ENCODE peak calls at places on chromosomes 16 and 17, in five cellular contexts. V is activated T-cell treated with anti-CD3 and anti-CD28 coated beads, Interleukin-2, amount 50 U/mL, for 4 hours; F is left colon; Z is activated CD8-positive, alpha-beta T cell treated with anti-CD3 and anti-CD28 coated beads for 36 hours; R is lower lobe of right lung. A is an unnamed sample.
A peak's percentile ranks its signal among the peaks of the same experiment; 100 is the strongest.

GRCh38 chr17:61786088-61786487 is 77.2 kb downstream of the BRIP1 start:
- ATAC-seq in V (no peak), F (no peak), Z (no peak), R (no peak), A (no peak)

GRCh38 chr17:80356231-80356856 is 58.6 kb upstream of the ENDOV start:
- ATAC-seq in V (no peak), F (no peak), Z (no peak), R (peak; percentile 10), A (no peak)

GRCh38 chr16:50371936-50372595 is 3.3 kb upstream of the BRD7 start:
- ATAC-seq in V (no peak), F (no peak), Z (no peak), R (no peak), A (no peak)

GRCh38 chr16:28112908-28113307 is 49.4 kb upstream of the GSG1L start:
- ATAC-seq in V (peak; percentile 70), F (no peak), Z (peak; percentile 75), R (no peak), A (no peak)

GRCh38 chr16:66251406-66252160 is 114.9 kb upstream of the CDH5 start:
- ATAC-seq in V (no peak), F (no peak), Z (no peak), R (no peak), A (no peak)

GRCh38 chr16:57930533-57930932 is 40.4 kb downstream of the CNGB1 start:
- ATAC-seq in V (no peak), F (no peak), Z (no peak), R (no peak), A (no peak)

GRCh38 chr17:8151641-8152111 is 528 bp downstream of the PER1 start:
- ATAC-seq in V (no peak), F (no peak), Z (no peak), R (peak; percentile 1), A (no peak)

GRCh38 chr16:67244387-67245188 is 2.7 kb downstream of the FHOD1 start:
- ATAC-seq in V (peak; percentile 69), F (no peak), Z (peak; percentile 64), R (peak; percentile 15), A (peak; percentile 84)

GRCh38 chr17:37098910-37099664 is 150.3 kb downstream of the AATF start:
- ATAC-seq in V (no peak), F (peak; percentile 87), Z (no peak), R (no peak), A (no peak)

GRCh38 chr16:8550728-8551387 is 39.5 kb downstream of the TMEM114 start:
- ATAC-seq in V (no peak), F (peak; percentile 33), Z (no peak), R (no peak), A (no peak)

GRCh38 chr17:41067281-41067680 is 1.6 kb upstream of the KRTAP2-4 start:
- ATAC-seq in V (no peak), F (no peak), Z (no peak), R (no peak), A (no peak)

GRCh38 chr16:78684040-78684611 is 584.7 kb downstream of the WWOX start:
- ATAC-seq in V (no peak), F (no peak), Z (no peak), R (peak; percentile 64), A (no peak)

GRCh38 chr16:5205394-5206040 is 107.9 kb upstream of the EEF2KMT start:
- ATAC-seq in V (no peak), F (no peak), Z (no peak), R (no peak), A (no peak)

GRCh38 chr16:64012166-64012565 is 1109.7 kb downstream of the CDH11 start:
- ATAC-seq in V (no peak), F (no peak), Z (no peak), R (no peak), A (no peak)

GRCh38 chr17:45867171-45867570 is 22.5 kb downstream of the SPPL2C start:
- ATAC-seq in V (no peak), F (no peak), Z (no peak), R (no peak), A (no peak)

GRCh38 chr17:17723354-17724261 is 42.4 kb downstream of the RAI1 start:
- ATAC-seq in V (peak; percentile 75), F (no peak), Z (peak; percentile 69), R (peak; percentile 4), A (no peak)

GRCh38 chr17:31573861-31574260 is 182.4 kb downstream of the RAB11FIP4 start:
- ATAC-seq in V (no peak), F (no peak), Z (no peak), R (no peak), A (no peak)

GRCh38 chr16:50373345-50373701 is 4.5 kb upstream of the BRD7 start:
- ATAC-seq in V (no peak), F (no peak), Z (no peak), R (no peak), A (no peak)